ENCODE peak calls at places on chromosomes 13 and 19, in four cellular contexts. F is PC-3; C is activated CD8-positive, alpha-beta T cell treated with anti-CD3 and anti-CD28 coated beads for 36 hours; K is dermis blood vessel endothelial cell. H is an unnamed sample.

GRCh38 chr13:19985219-19985556 is 26.7 kb downstream of the ZMYM2 start:
- DNase-seq in F (no peak), C (no peak), K (no peak), H (no peak)

GRCh38 chr19:17902701-17903100 is 30.1 kb upstream of the CCDC124 start:
- DNase-seq in F (no peak), C (no peak), K (no peak), H (no peak)

GRCh38 chr13:109729031-109729870 is 57.1 kb downstream of the IRS2 start:
- DNase-seq in F (no peak), C (no peak), K (no peak), H (peak)

GRCh38 chr13:76854894-76855293 is 31.3 kb downstream of the KCTD12 start:
- DNase-seq in F (peak), C (no peak), K (no peak), H (no peak)

GRCh38 chr13:48562296-48563066 is 29.6 kb upstream of the RCBTB2 start:
- DNase-seq in F (peak), C (peak), K (no peak), H (no peak)

GRCh38 chr13:40981361-40981760 is 37.8 kb downstream of the ELF1 start:
- DNase-seq in F (no peak), C (no peak), K (peak), H (no peak)

GRCh38 chr19:4584670-4585460 is 25.4 kb upstream of the SEMA6B start:
- DNase-seq in F (no peak), C (no peak), K (no peak), H (peak)

GRCh38 chr13:66341978-66342377 is 888.2 kb downstream of the PCDH9 start:
- DNase-seq in F (no peak), C (no peak), K (no peak), H (no peak)

GRCh38 chr13:73984949-73985691 is 149.1 kb downstream of the KLF12 start:
- DNase-seq in F (no peak), C (peak), K (no peak), H (peak)

GRCh38 chr19:2047449-2048103 is 3.5 kb downstream of the MKNK2 start:
- DNase-seq in F (peak), C (peak), K (peak), H (no peak)

GRCh38 chr13:23899555-23899954 is 2.3 kb upstream of the C1QTNF9B start:
- DNase-seq in F (peak), C (no peak), K (peak), H (no peak)

GRCh38 chr19:5170329-5170745 is 170.3 kb downstream of the PTPRS start:
- DNase-seq in F (no peak), C (peak), K (peak), H (peak)

GRCh38 chr13:94548382-94549240 is 47.3 kb downstream of the TGDS start:
- DNase-seq in F (peak), C (peak), K (no peak), H (no peak)

GRCh38 chr13:84896128-84896527 is 903.1 kb downstream of the SLITRK6 start:
- DNase-seq in F (peak), C (peak), K (peak), H (peak)

GRCh38 chr13:87172166-87172825 is 498.9 kb upstream of the SLITRK5 start:
- DNase-seq in F (no peak), C (no peak), K (no peak), H (peak)

GRCh38 chr19:7013678-7014077 is 7.6 kb downstream of the MBD3L2B start:
- DNase-seq in F (peak), C (peak), K (peak), H (no peak)

H was measured in mesendoderm.